ENCODE peak calls at places on chromosome 17, in eight cellular contexts. One of them, this sample, is unnamed.

GRCh38 chr17:21210411-21211076 is 3.4 kb downstream of the TMEM11 start:
- DNase-seq in ascending aorta: no peak
- DNase-seq in tibial nerve: no peak
- DNase-seq in body of pancreas: no peak
- DNase-seq in heart right ventricle: no peak
- DNase-seq in left ventricle myocardium inferior: no peak
- DNase-seq in PC-9: no peak
- DNase-seq in fibroblast of lung: no peak
- DNase-seq in this sample: no peak

GRCh38 chr17:17322516-17323510 is 19.6 kb downstream of the NT5M start:
- DNase-seq in ascending aorta: no peak
- DNase-seq in tibial nerve: no peak
- DNase-seq in body of pancreas: no peak
- DNase-seq in heart right ventricle: no peak
- DNase-seq in left ventricle myocardium inferior: no peak
- DNase-seq in PC-9: no peak
- DNase-seq in fibroblast of lung: no peak
- DNase-seq in this sample: no peak

GRCh38 chr17:38740016-38740415 is 8.1 kb downstream of the PCGF2 start:
- DNase-seq in ascending aorta: no peak
- DNase-seq in tibial nerve: no peak
- DNase-seq in body of pancreas: no peak
- DNase-seq in heart right ventricle: no peak
- DNase-seq in left ventricle myocardium inferior: no peak
- DNase-seq in PC-9: no peak
- DNase-seq in fibroblast of lung: no peak
- DNase-seq in this sample: no peak

GRCh38 chr17:48719642-48720262 is 2.6 kb downstream of the PRAC1 start:
- DNase-seq in ascending aorta: no peak
- DNase-seq in tibial nerve: no peak
- DNase-seq in body of pancreas: no peak
- DNase-seq in heart right ventricle: no peak
- DNase-seq in left ventricle myocardium inferior: no peak
- DNase-seq in PC-9: no peak
- DNase-seq in fibroblast of lung: no peak
- DNase-seq in this sample: peak; percentile 21

GRCh38 chr17:19759934-19760530 is 11.9 kb upstream of the ALDH3A1 start:
- DNase-seq in ascending aorta: peak; percentile 45
- DNase-seq in tibial nerve: no peak
- DNase-seq in body of pancreas: no peak
- DNase-seq in heart right ventricle: no peak
- DNase-seq in left ventricle myocardium inferior: no peak
- DNase-seq in PC-9: no peak
- DNase-seq in fibroblast of lung: no peak
- DNase-seq in this sample: no peak

GRCh38 chr17:18230288-18231141 is 5.1 kb downstream of the LLGL1 start:
- DNase-seq in ascending aorta: no peak
- DNase-seq in tibial nerve: no peak
- DNase-seq in body of pancreas: no peak
- DNase-seq in heart right ventricle: no peak
- DNase-seq in left ventricle myocardium inferior: no peak
- DNase-seq in PC-9: no peak
- DNase-seq in fibroblast of lung: no peak
- DNase-seq in this sample: no peak

GRCh38 chr17:1629647-1630310 is 1.1 kb upstream of the SLC43A2 start:
- DNase-seq in ascending aorta: peak; percentile 83
- DNase-seq in tibial nerve: peak; percentile 68
- DNase-seq in body of pancreas: peak; percentile 68
- DNase-seq in heart right ventricle: peak; percentile 71
- DNase-seq in left ventricle myocardium inferior: peak; percentile 51
- DNase-seq in PC-9: no peak
- DNase-seq in fibroblast of lung: no peak
- DNase-seq in this sample: peak; percentile 53

GRCh38 chr17:80842456-80843053 is 149.1 kb upstream of the CHMP6 start:
- DNase-seq in ascending aorta: no peak
- DNase-seq in tibial nerve: no peak
- DNase-seq in body of pancreas: no peak
- DNase-seq in heart right ventricle: no peak
- DNase-seq in left ventricle myocardium inferior: no peak
- DNase-seq in PC-9: no peak
- DNase-seq in fibroblast of lung: no peak
- DNase-seq in this sample: no peak

GRCh38 chr17:73955616-73956015 is 247.9 kb upstream of the RPL38 start:
- DNase-seq in ascending aorta: no peak
- DNase-seq in tibial nerve: no peak
- DNase-seq in body of pancreas: no peak
- DNase-seq in heart right ventricle: no peak
- DNase-seq in left ventricle myocardium inferior: no peak
- DNase-seq in PC-9: no peak
- DNase-seq in fibroblast of lung: no peak
- DNase-seq in this sample: no peak

GRCh38 chr17:55969577-55969976 is 183.7 kb upstream of the ANKFN1 start:
- DNase-seq in ascending aorta: no peak
- DNase-seq in tibial nerve: no peak
- DNase-seq in body of pancreas: no peak
- DNase-seq in heart right ventricle: no peak
- DNase-seq in left ventricle myocardium inferior: no peak
- DNase-seq in PC-9: no peak
- DNase-seq in fibroblast of lung: no peak
- DNase-seq in this sample: no peak

GRCh38 chr17:18056214-18056613 is 17.0 kb downstream of the GID4 start:
- DNase-seq in ascending aorta: no peak
- DNase-seq in tibial nerve: no peak
- DNase-seq in body of pancreas: no peak
- DNase-seq in heart right ventricle: no peak
- DNase-seq in left ventricle myocardium inferior: no peak
- DNase-seq in PC-9: no peak
- DNase-seq in fibroblast of lung: no peak
- DNase-seq in this sample: no peak

GRCh38 chr17:63600569-63601438 is at the start of gene TACO1:
- DNase-seq in ascending aorta: peak; percentile 87
- DNase-seq in tibial nerve: peak; percentile 64
- DNase-seq in body of pancreas: peak; percentile 85
- DNase-seq in heart right ventricle: peak; percentile 85
- DNase-seq in left ventricle myocardium inferior: peak; percentile 84
- DNase-seq in PC-9: peak; percentile 61
- DNase-seq in fibroblast of lung: peak; percentile 82
- DNase-seq in this sample: peak; percentile 90

GRCh38 chr17:6098466-6099180 is 28.4 kb downstream of the WSCD1 start:
- DNase-seq in ascending aorta: no peak
- DNase-seq in tibial nerve: no peak
- DNase-seq in body of pancreas: peak; percentile 20
- DNase-seq in heart right ventricle: no peak
- DNase-seq in left ventricle myocardium inferior: peak; percentile 30
- DNase-seq in PC-9: no peak
- DNase-seq in fibroblast of lung: no peak
- DNase-seq in this sample: peak; percentile 32

GRCh38 chr17:74325743-74326379 is at the start of gene KIF19:
- DNase-seq in ascending aorta: no peak
- DNase-seq in tibial nerve: no peak
- DNase-seq in body of pancreas: peak; percentile 35
- DNase-seq in heart right ventricle: peak; percentile 65
- DNase-seq in left ventricle myocardium inferior: peak; percentile 56
- DNase-seq in PC-9: no peak
- DNase-seq in fibroblast of lung: peak; percentile 17
- DNase-seq in this sample: peak; percentile 22

GRCh38 chr17:46020998-46021397 is 21.9 kb downstream of the STH start:
- DNase-seq in ascending aorta: no peak
- DNase-seq in tibial nerve: no peak
- DNase-seq in body of pancreas: no peak
- DNase-seq in heart right ventricle: no peak
- DNase-seq in left ventricle myocardium inferior: no peak
- DNase-seq in PC-9: no peak
- DNase-seq in fibroblast of lung: no peak
- DNase-seq in this sample: no peak

DNA sequence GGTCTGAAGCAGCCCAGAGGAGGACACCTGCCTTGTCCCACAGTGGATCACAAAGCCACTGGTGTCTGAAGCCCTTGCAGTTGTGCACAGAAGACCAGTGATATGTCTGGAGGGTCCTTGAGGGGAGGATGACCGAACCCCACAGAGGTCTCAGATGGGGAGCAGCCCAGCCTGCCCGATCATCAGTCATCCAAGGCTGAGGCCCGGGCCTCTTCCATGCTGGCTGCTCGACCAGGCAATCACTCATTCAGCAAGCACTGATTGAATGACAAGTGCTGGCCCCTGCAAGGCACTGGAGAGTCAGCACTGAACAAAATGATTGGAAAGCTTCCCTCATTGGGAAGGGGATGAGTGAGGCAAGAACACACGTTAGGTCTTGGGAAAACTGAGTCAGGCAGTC is 10.5 kb downstream of the PIK3R5 start:
- DNase-seq in ascending aorta: no peak
- DNase-seq in tibial nerve: no peak
- DNase-seq in body of pancreas: no peak
- DNase-seq in heart right ventricle: no peak
- DNase-seq in left ventricle myocardium inferior: no peak
- DNase-seq in PC-9: no peak
- DNase-seq in fibroblast of lung: no peak
- DNase-seq in this sample: no peak
- H3K9me3 ChIP-seq in ascending aorta: no peaks in the 10 kb centered on the region
- H3K9me3 ChIP-seq in tibial nerve: no peaks in the 10 kb centered on the region
- H3K9me3 ChIP-seq in body of pancreas: no peaks in the 10 kb centered on the region
- H3K9me3 ChIP-seq in heart right ventricle: no peaks in the 10 kb centered on the region
- H3K9me3 ChIP-seq in left ventricle myocardium inferior: peaks cover 5% of the 10 kb centered on the region
- H3K9me3 ChIP-seq in PC-9: no peaks in the 10 kb centered on the region
- H3K9me3 ChIP-seq in fibroblast of lung: no peaks in the 10 kb centered on the region
- H3K9me3 ChIP-seq in this sample: no peaks in the 10 kb centered on the region

GRCh38 chr17:33521784-33522183 is 228.7 kb upstream of the ASIC2 start:
- DNase-seq in ascending aorta: no peak
- DNase-seq in tibial nerve: no peak
- DNase-seq in body of pancreas: no peak
- DNase-seq in heart right ventricle: no peak
- DNase-seq in left ventricle myocardium inferior: no peak
- DNase-seq in PC-9: no peak
- DNase-seq in fibroblast of lung: no peak
- DNase-seq in this sample: no peak
- TF ChIP-seq CTCF in ascending aorta: no peak
- TF ChIP-seq CTCF in tibial nerve: no peak
- TF ChIP-seq CTCF in body of pancreas: no peak
- TF ChIP-seq CTCF in heart right ventricle: no peak
- TF ChIP-seq CTCF in left ventricle myocardium inferior: peak; percentile 39
- TF ChIP-seq CTCF in PC-9: peak; percentile 30
- TF ChIP-seq CTCF in fibroblast of lung: no peak
- TF ChIP-seq CTCF in this sample: peak; percentile 42

GRCh38 chr17:59765038-59765437 is 57.6 kb downstream of the VMP1 start:
- DNase-seq in ascending aorta: no peak
- DNase-seq in tibial nerve: no peak
- DNase-seq in body of pancreas: no peak
- DNase-seq in heart right ventricle: no peak
- DNase-seq in left ventricle myocardium inferior: no peak
- DNase-seq in PC-9: no peak
- DNase-seq in fibroblast of lung: peak; percentile 32
- DNase-seq in this sample: no peak

GRCh38 chr17:59762022-59762825 is 54.8 kb downstream of the VMP1 start:
- DNase-seq in ascending aorta: no peak
- DNase-seq in tibial nerve: no peak
- DNase-seq in body of pancreas: peak; percentile 49
- DNase-seq in heart right ventricle: no peak
- DNase-seq in left ventricle myocardium inferior: no peak
- DNase-seq in PC-9: no peak
- DNase-seq in fibroblast of lung: peak; percentile 93
- DNase-seq in this sample: peak; percentile 76

GRCh38 chr17:59762826-59763374 is 55.4 kb downstream of the VMP1 start:
- DNase-seq in ascending aorta: no peak
- DNase-seq in tibial nerve: no peak
- DNase-seq in body of pancreas: no peak
- DNase-seq in heart right ventricle: no peak
- DNase-seq in left ventricle myocardium inferior: no peak
- DNase-seq in PC-9: no peak
- DNase-seq in fibroblast of lung: no peak
- DNase-seq in this sample: no peak

GRCh38 chr17:59763861-59764260 is 56.4 kb downstream of the VMP1 start:
- DNase-seq in ascending aorta: no peak
- DNase-seq in tibial nerve: no peak
- DNase-seq in body of pancreas: no peak
- DNase-seq in heart right ventricle: no peak
- DNase-seq in left ventricle myocardium inferior: no peak
- DNase-seq in PC-9: peak; percentile 63
- DNase-seq in fibroblast of lung: peak; percentile 97
- DNase-seq in this sample: no peak

GRCh38 chr17:59764292-59764741 is 56.9 kb downstream of the VMP1 start:
- DNase-seq in ascending aorta: no peak
- DNase-seq in tibial nerve: no peak
- DNase-seq in body of pancreas: no peak
- DNase-seq in heart right ventricle: no peak
- DNase-seq in left ventricle myocardium inferior: no peak
- DNase-seq in PC-9: no peak
- DNase-seq in fibroblast of lung: peak; percentile 84
- DNase-seq in this sample: no peak
- H3K4me1 ChIP-seq in ascending aorta: no peaks in the 10 kb centered on the region
- H3K4me1 ChIP-seq in tibial nerve: no peaks in the 10 kb centered on the region
- H3K4me1 ChIP-seq in body of pancreas: peaks cover 26% of the 10 kb centered on the region
- H3K4me1 ChIP-seq in heart right ventricle: peaks cover 5% of the 10 kb centered on the region
- H3K4me1 ChIP-seq in left ventricle myocardium inferior: peaks cover 14% of the 10 kb centered on the region
- H3K4me1 ChIP-seq in PC-9: peaks cover 48% of the 10 kb centered on the region
- H3K4me1 ChIP-seq in fibroblast of lung: peaks cover 16% of the 10 kb centered on the region
- H3K4me1 ChIP-seq in this sample: peaks cover 18% of the 10 kb centered on the region

GRCh38 chr17:57025876-57026275 is 47.9 kb downstream of the SCPEP1 start:
- DNase-seq in ascending aorta: no peak
- DNase-seq in tibial nerve: no peak
- DNase-seq in body of pancreas: no peak
- DNase-seq in heart right ventricle: no peak
- DNase-seq in left ventricle myocardium inferior: no peak
- DNase-seq in PC-9: no peak
- DNase-seq in fibroblast of lung: no peak
- DNase-seq in this sample: no peak

GRCh38 chr17:57033296-57033695 is 51.8 kb upstream of the AKAP1 start:
- DNase-seq in ascending aorta: peak; percentile 86
- DNase-seq in tibial nerve: no peak
- DNase-seq in body of pancreas: peak; percentile 46
- DNase-seq in heart right ventricle: no peak
- DNase-seq in left ventricle myocardium inferior: no peak
- DNase-seq in PC-9: peak; percentile 82
- DNase-seq in fibroblast of lung: no peak
- DNase-seq in this sample: peak; percentile 65

GRCh38 chr17:57032343-57032742 is 52.7 kb upstream of the AKAP1 start:
- DNase-seq in ascending aorta: peak; percentile 71
- DNase-seq in tibial nerve: no peak
- DNase-seq in body of pancreas: peak; percentile 38
- DNase-seq in heart right ventricle: peak; percentile 26
- DNase-seq in left ventricle myocardium inferior: peak; percentile 36
- DNase-seq in PC-9: no peak
- DNase-seq in fibroblast of lung: no peak
- DNase-seq in this sample: no peak

DNA sequence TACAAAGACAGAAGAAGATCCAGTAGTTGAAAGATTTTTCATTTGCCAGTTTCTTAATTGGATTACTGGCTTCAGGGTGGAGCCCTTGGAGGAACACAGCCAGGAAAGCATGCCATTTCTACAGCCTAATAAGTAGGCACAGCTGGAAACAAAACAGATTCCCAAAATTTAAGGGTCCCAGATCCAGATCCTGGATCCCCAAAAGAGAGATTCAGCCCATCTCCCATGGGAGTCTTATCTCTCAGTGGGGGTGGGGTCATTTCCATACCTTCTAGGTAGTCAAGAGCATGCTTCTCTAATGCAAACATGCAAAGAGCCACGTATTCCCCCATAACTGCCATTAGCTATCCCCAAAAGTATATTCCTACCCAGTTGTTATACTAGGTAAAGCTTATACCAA is 49.9 kb downstream of the SCPEP1 start:
- DNase-seq in ascending aorta: no peak
- DNase-seq in tibial nerve: no peak
- DNase-seq in body of pancreas: no peak
- DNase-seq in heart right ventricle: no peak
- DNase-seq in left ventricle myocardium inferior: no peak
- DNase-seq in PC-9: no peak
- DNase-seq in fibroblast of lung: no peak
- DNase-seq in this sample: no peak
- H3K9me3 ChIP-seq in ascending aorta: no peaks in the 10 kb centered on the region
- H3K9me3 ChIP-seq in tibial nerve: no peaks in the 10 kb centered on the region
- H3K9me3 ChIP-seq in body of pancreas: no peaks in the 10 kb centered on the region
- H3K9me3 ChIP-seq in heart right ventricle: no peaks in the 10 kb centered on the region
- H3K9me3 ChIP-seq in left ventricle myocardium inferior: peaks cover 28% of the 10 kb centered on the region
- H3K9me3 ChIP-seq in PC-9: peaks cover 19% of the 10 kb centered on the region
- H3K9me3 ChIP-seq in fibroblast of lung: no peaks in the 10 kb centered on the region
- H3K9me3 ChIP-seq in this sample: no peaks in the 10 kb centered on the region

This sample was measured in cardiac muscle cell.